ENCODE peak calls at places on chromosomes 6 and 20, in five cellular contexts. U, E, J, P and R are unnamed samples. For H3K4me1, the result is how much of the 10 kb centered on the place peaks cover.

GRCh38 chr6:110325197-110325596 is 33.0 kb downstream of the METTL24 start:
- DNase-seq in U (no peak), E (no peak), J (no peak), P (no peak), R (no peak)

GRCh38 chr20:37378420-37378784 is 32.5 kb downstream of the SRC start:
- DNase-seq in U (no peak), E (no peak), J (no peak), P (no peak), R (no peak)

GRCh38 chr20:13202553-13202952 is 18.5 kb upstream of the ISM1 start:
- DNase-seq in U (no peak), E (no peak), J (no peak), P (no peak), R (no peak)

GRCh38 chr6:18262812-18263560 is 1.3 kb downstream of the DEK start:
- DNase-seq in U (peak), E (no peak), J (no peak), P (no peak), R (no peak)

GRCh38 chr6:136860043-136860442 is 37.7 kb downstream of the PEX7 start:
- DNase-seq in U (no peak), E (no peak), J (no peak), P (no peak), R (no peak)

GRCh38 chr20:3753098-3753497 is 14.5 kb downstream of the ADISSP start:
- DNase-seq in U (peak), E (peak), J (peak), P (peak), R (peak)

GRCh38 chr6:148440877-148441453 is 98.3 kb downstream of the SASH1 start:
- DNase-seq in U (no peak), E (peak), J (no peak), P (peak), R (no peak)

GRCh38 chr6:106213660-106214276 is 111.8 kb downstream of the ATG5 start:
- DNase-seq in U (no peak), E (no peak), J (no peak), P (no peak), R (no peak)

GRCh38 chr6:20708367-20709124 is 174.3 kb downstream of the CDKAL1 start:
- DNase-seq in U (no peak), E (no peak), J (no peak), P (no peak), R (no peak)

GRCh38 chr6:29743568-29743967 is 20.3 kb downstream of the HLA-F start:
- DNase-seq in U (no peak), E (no peak), J (no peak), P (no peak), R (no peak)

GRCh38 chr6:3751730-3752537 is 421 bp upstream of the PXDC1 start:
- DNase-seq in U (peak), E (peak), J (peak), P (peak), R (no peak)

GRCh38 chr6:139308284-139308916 is 16.6 kb upstream of the TXLNB start:
- DNase-seq in U (no peak), E (no peak), J (no peak), P (no peak), R (no peak)

GRCh38 chr6:63578757-63579156 is 6.5 kb downstream of the LOC128125822 start:
- DNase-seq in U (no peak), E (no peak), J (no peak), P (no peak), R (no peak)

GRCh38 chr6:132392792-132393191 is 8.5 kb downstream of the MOXD1 start:
- DNase-seq in U (no peak), E (no peak), J (no peak), P (peak), R (no peak)

GRCh38 chr6:88339816-88340215 is 173.7 kb upstream of the CNR1 start:
- DNase-seq in U (no peak), E (no peak), J (no peak), P (no peak), R (no peak)

GRCh38 chr6:110389689-110390382 is 25.5 kb downstream of the DDO start:
- DNase-seq in U (no peak), E (no peak), J (no peak), P (no peak), R (no peak)

GRCh38 chr20:57223648-57224489 is 42.6 kb downstream of the BMP7 start:
- DNase-seq in U (no peak), E (no peak), J (no peak), P (no peak), R (no peak)

GRCh38 chr6:145148392-145149175 is 586.7 kb downstream of the EPM2A start:
- DNase-seq in U (no peak), E (no peak), J (no peak), P (peak), R (no peak)

GRCh38 chr6:119110601-119111548 is 32.4 kb upstream of the FAM184A start:
- DNase-seq in U (peak), E (no peak), J (peak), P (peak), R (peak)

GRCh38 chr20:61328906-61329558 is 77.0 kb downstream of the CDH4 start:
- DNase-seq in U (no peak), E (no peak), J (no peak), P (no peak), R (no peak)

GRCh38 chr6:41587223-41587879 is 41.2 kb downstream of the FOXP4 start:
- DNase-seq in U (no peak), E (no peak), J (peak), P (no peak), R (no peak)

GRCh38 chr6:22447191-22447590 is 122.2 kb upstream of the HDGFL1 start:
- DNase-seq in U (no peak), E (no peak), J (no peak), P (no peak), R (no peak)

GRCh38 chr6:21596379-21597242 is 3.1 kb downstream of the SOX4 start:
- DNase-seq in U (no peak), E (peak), J (peak), P (no peak), R (no peak)

GRCh38 chr6:113903666-113904330 is 46.7 kb downstream of the MARCKS start:
- DNase-seq in U (no peak), E (no peak), J (no peak), P (no peak), R (peak)

GRCh38 chr6:152206072-152206818 is 398.8 kb downstream of the ESR1 start:
- DNase-seq in U (peak), E (peak), J (no peak), P (peak), R (peak)

GRCh38 chr20:53586640-53587039 is 7.0 kb downstream of the ZNF217 start:
- DNase-seq in U (no peak), E (no peak), J (no peak), P (no peak), R (no peak)

GRCh38 chr6:130306377-130306776 is 59.4 kb upstream of the TMEM200A start:
- DNase-seq in U (no peak), E (no peak), J (no peak), P (no peak), R (no peak)

GRCh38 chr6:125888989-125889656 is 67.4 kb upstream of the HINT3 start:
- DNase-seq in U (peak), E (no peak), J (no peak), P (peak), R (peak)

GRCh38 chr20:45113865-45114264 is 1.1 kb downstream of the WFDC5 start:
- DNase-seq in U (no peak), E (no peak), J (no peak), P (no peak), R (no peak)

GRCh38 chr20:45117581-45117980 is 2.6 kb upstream of the WFDC5 start:
- DNase-seq in U (no peak), E (no peak), J (no peak), P (no peak), R (no peak)

GRCh38 chr20:45115386-45115774 is 406 bp upstream of the WFDC5 start:
- DNase-seq in U (peak), E (no peak), J (no peak), P (no peak), R (no peak)

GRCh38 chr20:45114465-45115385 is at the start of gene WFDC5:
- DNase-seq in U (peak), E (peak), J (no peak), P (no peak), R (no peak)

GRCh38 chr20:45115829-45116228 is 855 bp upstream of the WFDC5 start:
- DNase-seq in U (no peak), E (no peak), J (no peak), P (no peak), R (no peak)
- TF ChIP-seq YY1 in U (no peak), E (no peak), J (no peak), P (no peak), R (no peak)

GRCh38 chr20:50100552-50100951 is 12.4 kb downstream of the UBE2V1 start:
- DNase-seq in U (no peak), E (no peak), J (no peak), P (no peak), R (no peak)
- H3K4me1 ChIP-seq in U (under half), E (under half), J (under half), P (under half), R (under half)

GRCh38 chr20:63741676-63742380 is 2.3 kb downstream of the SLC2A4RG start:
- DNase-seq in U (peak), E (peak), J (no peak), P (no peak), R (no peak)

GRCh38 chr20:63740501-63741353 is 1.2 kb downstream of the SLC2A4RG start:
- DNase-seq in U (peak), E (peak), J (peak), P (peak), R (no peak)

GRCh38 chr20:63742381-63743024 is 2.9 kb downstream of the SLC2A4RG start:
- DNase-seq in U (peak), E (peak), J (no peak), P (no peak), R (no peak)

GRCh38 chr20:63740070-63740500 is 509 bp downstream of the SLC2A4RG start:
- DNase-seq in U (peak), E (peak), J (peak), P (no peak), R (no peak)

GRCh38 chr20:63741354-63741675 is 1.7 kb downstream of the SLC2A4RG start:
- DNase-seq in U (peak), E (no peak), J (no peak), P (no peak), R (no peak)
- H3K4me3 ChIP-seq in U (peak), E (peak), J (peak), P (peak), R (peak)

GRCh38 chr6:157584036-157584435 is 203.0 kb downstream of the ZDHHC14 start:
- DNase-seq in U (no peak), E (no peak), J (no peak), P (no peak), R (no peak)

GRCh38 chr6:157586476-157587126 is 205.6 kb downstream of the ZDHHC14 start:
- DNase-seq in U (no peak), E (no peak), J (no peak), P (no peak), R (no peak)

GRCh38 chr6:157586088-157586414 is 205.1 kb downstream of the ZDHHC14 start:
- DNase-seq in U (no peak), E (no peak), J (no peak), P (no peak), R (no peak)

GRCh38 chr6:157587127-157587729 is 206.2 kb downstream of the ZDHHC14 start:
- DNase-seq in U (no peak), E (no peak), J (no peak), P (no peak), R (no peak)

DNA sequence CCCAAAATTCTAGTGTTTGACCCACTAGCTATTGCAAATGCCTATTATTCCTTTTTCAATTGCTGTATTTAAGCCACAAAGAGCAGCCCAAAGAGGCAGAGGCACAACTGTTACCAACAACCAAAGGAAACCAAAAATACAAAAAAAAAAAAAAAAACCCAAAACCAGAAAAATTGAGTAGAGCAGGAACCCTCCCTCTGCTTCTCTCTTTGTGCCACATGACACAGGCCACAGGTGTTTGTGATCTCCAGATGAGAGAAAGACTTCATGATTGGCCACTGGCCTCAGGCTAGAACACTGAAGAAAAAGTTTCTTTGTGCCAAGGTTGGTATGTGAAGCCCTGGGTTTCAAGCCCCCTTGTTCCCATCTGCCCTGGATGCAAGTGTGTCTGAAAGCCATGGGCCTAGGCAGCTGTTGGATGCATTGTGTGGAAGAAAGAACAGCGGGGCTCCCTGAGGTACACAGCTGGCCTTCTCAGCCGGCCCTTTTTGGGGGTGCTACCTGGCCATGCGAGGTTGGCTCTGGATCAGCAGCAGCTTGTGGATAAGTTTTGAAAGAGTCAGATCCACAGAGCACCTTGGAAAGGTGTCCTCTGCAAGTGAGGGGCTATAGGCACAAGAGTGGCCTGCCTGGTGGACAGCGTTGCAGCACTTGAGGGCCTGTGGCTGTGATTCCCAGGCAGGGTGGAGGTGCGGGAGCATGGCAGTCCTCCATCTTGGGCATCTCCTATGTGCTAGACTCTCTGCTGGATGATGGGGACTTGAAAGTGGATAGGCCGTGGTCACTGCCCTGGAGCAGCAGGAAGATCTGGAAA is 204.5 kb downstream of the ZDHHC14 start:
- DNase-seq in U (no peak), E (no peak), J (no peak), P (no peak), R (no peak)
- TF ChIP-seq YY1 in U (no peak), E (no peak), J (no peak), P (no peak), R (peak)

GRCh38 chr20:25224941-25225340 is 22.9 kb upstream of the PYGB start:
- DNase-seq in U (no peak), E (no peak), J (no peak), P (no peak), R (no peak)
- H3K4me1 ChIP-seq in U (half or more), E (under half), J (under half), P (under half), R (under half)